ENCODE peak calls at places on chromosomes 7 and 10, in nine cellular contexts. One of them, this sample, is unnamed.

GRCh38 chr7:110119883-110120581 is 970.9 kb upstream of the LRRN3 start:
- DNase-seq in body of pancreas: no peak
- DNase-seq in spleen: no peak
- DNase-seq in endothelial cell of umbilical vein: no peak
- DNase-seq in Peyer's patch: no peak
- DNase-seq in sigmoid colon: no peak
- DNase-seq in breast epithelium: no peak
- DNase-seq in transverse colon: no peak
- DNase-seq in stomach: no peak
- DNase-seq in this sample: peak; percentile 5

GRCh38 chr10:118635674-118636402 is 40.4 kb upstream of the PRLHR start:
- DNase-seq in spleen: no peak
- DNase-seq in sigmoid colon: no peak
- DNase-seq in stomach: no peak
- DNase-seq in body of pancreas: no peak
- DNase-seq in transverse colon: no peak
- DNase-seq in endothelial cell of umbilical vein: no peak
- DNase-seq in breast epithelium: no peak
- DNase-seq in Peyer's patch: no peak
- DNase-seq in this sample: no peak

GRCh38 chr10:92240289-92241157 is 50.4 kb downstream of the CPEB3 start:
- DNase-seq in Peyer's patch: peak; percentile 87
- DNase-seq in breast epithelium: peak; percentile 56
- DNase-seq in stomach: peak; percentile 70
- DNase-seq in endothelial cell of umbilical vein: peak; percentile 81
- DNase-seq in body of pancreas: peak; percentile 72
- DNase-seq in transverse colon: peak; percentile 78
- DNase-seq in sigmoid colon: peak; percentile 81
- DNase-seq in spleen: peak; percentile 75
- DNase-seq in this sample: peak; percentile 72

GRCh38 chr10:10490187-10490980 is 527.3 kb upstream of the CELF2 start:
- DNase-seq in body of pancreas: no peak
- DNase-seq in endothelial cell of umbilical vein: no peak
- DNase-seq in transverse colon: no peak
- DNase-seq in Peyer's patch: no peak
- DNase-seq in sigmoid colon: no peak
- DNase-seq in breast epithelium: no peak
- DNase-seq in spleen: no peak
- DNase-seq in stomach: no peak
- DNase-seq in this sample: no peak

GRCh38 chr10:30491204-30491603 is 57.2 kb downstream of the MAP3K8 start:
- DNase-seq in spleen: no peak
- DNase-seq in body of pancreas: no peak
- DNase-seq in stomach: no peak
- DNase-seq in breast epithelium: no peak
- DNase-seq in Peyer's patch: no peak
- DNase-seq in sigmoid colon: no peak
- DNase-seq in transverse colon: no peak
- DNase-seq in endothelial cell of umbilical vein: no peak
- DNase-seq in this sample: peak; percentile 30

GRCh38 chr10:123634221-123634620 is 31.9 kb upstream of the GPR26 start:
- DNase-seq in body of pancreas: no peak
- DNase-seq in transverse colon: no peak
- DNase-seq in sigmoid colon: no peak
- DNase-seq in endothelial cell of umbilical vein: no peak
- DNase-seq in Peyer's patch: no peak
- DNase-seq in spleen: no peak
- DNase-seq in stomach: no peak
- DNase-seq in breast epithelium: no peak
- DNase-seq in this sample: no peak

GRCh38 chr10:49092477-49092876 is 22.8 kb downstream of the VSTM4 start:
- DNase-seq in Peyer's patch: no peak
- DNase-seq in sigmoid colon: no peak
- DNase-seq in transverse colon: no peak
- DNase-seq in breast epithelium: no peak
- DNase-seq in endothelial cell of umbilical vein: no peak
- DNase-seq in body of pancreas: no peak
- DNase-seq in stomach: no peak
- DNase-seq in spleen: peak; percentile 12
- DNase-seq in this sample: no peak

GRCh38 chr10:132331956-132332749 is at the start of gene LRRC27:
- DNase-seq in body of pancreas: peak; percentile 99
- DNase-seq in breast epithelium: peak; percentile 99
- DNase-seq in Peyer's patch: peak; percentile 99
- DNase-seq in stomach: peak; percentile 99
- DNase-seq in spleen: peak; percentile 100
- DNase-seq in sigmoid colon: peak; percentile 99
- DNase-seq in transverse colon: peak; percentile 99
- DNase-seq in endothelial cell of umbilical vein: peak; percentile 98
- DNase-seq in this sample: peak; percentile 93

GRCh38 chr7:435518-436366 is 83.9 kb downstream of the PDGFA start:
- DNase-seq in stomach: peak; percentile 91
- DNase-seq in endothelial cell of umbilical vein: peak; percentile 38
- DNase-seq in sigmoid colon: peak; percentile 81
- DNase-seq in spleen: no peak
- DNase-seq in Peyer's patch: peak; percentile 85
- DNase-seq in breast epithelium: no peak
- DNase-seq in transverse colon: peak; percentile 81
- DNase-seq in body of pancreas: no peak
- DNase-seq in this sample: no peak

GRCh38 chr10:44306147-44306710 is 78.7 kb downstream of the CXCL12 start:
- DNase-seq in sigmoid colon: no peak
- DNase-seq in stomach: no peak
- DNase-seq in body of pancreas: peak; percentile 31
- DNase-seq in breast epithelium: no peak
- DNase-seq in endothelial cell of umbilical vein: no peak
- DNase-seq in transverse colon: no peak
- DNase-seq in spleen: no peak
- DNase-seq in Peyer's patch: no peak
- DNase-seq in this sample: peak; percentile 44

GRCh38 chr7:24982917-24983316 is 2.9 kb upstream of the OSBPL3 start:
- DNase-seq in Peyer's patch: no peak
- DNase-seq in stomach: no peak
- DNase-seq in transverse colon: no peak
- DNase-seq in breast epithelium: no peak
- DNase-seq in sigmoid colon: no peak
- DNase-seq in spleen: no peak
- DNase-seq in body of pancreas: no peak
- DNase-seq in endothelial cell of umbilical vein: no peak
- DNase-seq in this sample: no peak

GRCh38 chr7:112462236-112462635 is 12.0 kb downstream of the IFRD1 start:
- DNase-seq in breast epithelium: no peak
- DNase-seq in Peyer's patch: peak; percentile 57
- DNase-seq in spleen: no peak
- DNase-seq in endothelial cell of umbilical vein: peak; percentile 74
- DNase-seq in sigmoid colon: no peak
- DNase-seq in body of pancreas: peak; percentile 78
- DNase-seq in transverse colon: peak; percentile 34
- DNase-seq in stomach: peak; percentile 40
- DNase-seq in this sample: no peak

GRCh38 chr7:141441837-141442627 is 109.2 kb upstream of the AGK start:
- DNase-seq in body of pancreas: no peak
- DNase-seq in transverse colon: no peak
- DNase-seq in Peyer's patch: no peak
- DNase-seq in endothelial cell of umbilical vein: no peak
- DNase-seq in breast epithelium: no peak
- DNase-seq in spleen: no peak
- DNase-seq in sigmoid colon: no peak
- DNase-seq in stomach: no peak
- DNase-seq in this sample: peak; percentile 30

GRCh38 chr7:141444956-141445355 is 106.3 kb upstream of the AGK start:
- DNase-seq in breast epithelium: no peak
- DNase-seq in Peyer's patch: no peak
- DNase-seq in sigmoid colon: no peak
- DNase-seq in stomach: no peak
- DNase-seq in spleen: no peak
- DNase-seq in endothelial cell of umbilical vein: no peak
- DNase-seq in body of pancreas: no peak
- DNase-seq in transverse colon: no peak
- DNase-seq in this sample: no peak

GRCh38 chr7:141442781-141443180 is 108.4 kb upstream of the AGK start:
- DNase-seq in endothelial cell of umbilical vein: no peak
- DNase-seq in body of pancreas: no peak
- DNase-seq in transverse colon: no peak
- DNase-seq in spleen: no peak
- DNase-seq in Peyer's patch: no peak
- DNase-seq in breast epithelium: no peak
- DNase-seq in sigmoid colon: no peak
- DNase-seq in stomach: no peak
- DNase-seq in this sample: no peak

GRCh38 chr7:141436676-141437075 is 114.5 kb upstream of the AGK start:
- DNase-seq in breast epithelium: no peak
- DNase-seq in stomach: no peak
- DNase-seq in Peyer's patch: no peak
- DNase-seq in endothelial cell of umbilical vein: no peak
- DNase-seq in transverse colon: no peak
- DNase-seq in spleen: no peak
- DNase-seq in body of pancreas: no peak
- DNase-seq in sigmoid colon: no peak
- DNase-seq in this sample: no peak

GRCh38 chr7:141439776-141440175 is 111.4 kb upstream of the AGK start:
- DNase-seq in stomach: no peak
- DNase-seq in sigmoid colon: no peak
- DNase-seq in transverse colon: no peak
- DNase-seq in spleen: no peak
- DNase-seq in Peyer's patch: no peak
- DNase-seq in breast epithelium: no peak
- DNase-seq in body of pancreas: no peak
- DNase-seq in endothelial cell of umbilical vein: no peak
- DNase-seq in this sample: no peak
- TF ChIP-seq POLR2A in stomach: no peak
- TF ChIP-seq POLR2A in sigmoid colon: no peak
- TF ChIP-seq POLR2A in transverse colon: no peak
- TF ChIP-seq POLR2A in spleen: no peak
- TF ChIP-seq POLR2A in Peyer's patch: no peak
- TF ChIP-seq POLR2A in breast epithelium: no peak
- TF ChIP-seq POLR2A in body of pancreas: no peak
- TF ChIP-seq POLR2A in endothelial cell of umbilical vein: no peak
- TF ChIP-seq POLR2A in this sample: no peak

DNA sequence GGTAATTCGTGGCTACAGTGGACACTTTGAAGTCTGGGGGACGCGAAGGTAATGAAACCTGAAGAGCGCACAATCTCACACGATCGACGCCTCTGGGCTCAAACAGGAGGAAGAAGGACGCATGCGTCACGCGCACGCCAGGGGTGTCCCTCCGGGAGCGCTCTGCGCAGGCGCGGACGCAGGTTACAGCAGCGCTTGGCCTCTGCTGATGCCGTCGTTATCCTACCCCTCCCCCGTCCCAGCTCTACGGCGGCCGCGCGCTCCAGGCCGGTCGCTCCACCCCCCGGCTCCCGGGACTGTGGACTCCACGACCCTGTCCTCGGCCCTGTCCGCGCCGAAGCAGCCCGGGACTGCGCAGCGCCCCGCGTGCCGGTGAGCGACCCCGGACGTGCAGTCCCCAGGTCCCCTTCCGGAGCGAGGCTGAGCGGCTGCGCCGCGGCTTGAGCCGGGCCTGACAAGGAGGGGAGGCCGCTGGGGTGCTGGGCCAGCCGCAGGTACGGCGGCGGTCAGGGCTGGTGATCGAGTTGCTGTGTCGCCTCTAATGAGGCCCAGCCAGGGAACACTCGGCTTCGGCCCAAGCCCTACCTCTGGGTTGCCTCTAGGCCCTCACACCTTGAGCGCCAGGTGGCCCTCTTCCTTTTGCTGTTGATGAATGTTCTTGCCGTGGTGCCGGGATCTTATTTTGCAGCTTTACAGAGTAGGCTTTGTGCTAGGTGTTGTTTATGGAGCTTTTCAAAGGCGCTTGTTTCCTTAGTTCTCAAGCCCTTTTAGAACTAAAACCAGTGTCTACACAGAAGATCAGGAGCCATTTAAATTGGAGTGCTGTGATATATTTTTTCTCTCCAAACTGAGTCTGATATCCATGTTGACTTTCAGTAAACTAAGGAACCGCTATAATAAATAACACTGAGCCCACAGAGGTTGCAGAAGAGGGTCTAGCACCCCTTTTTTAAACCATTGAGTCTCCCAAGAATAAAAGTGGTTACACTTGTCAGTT is at the start of gene TMEM106B:
- DNase-seq in stomach: peak; percentile 99
- DNase-seq in body of pancreas: peak; percentile 99
- DNase-seq in Peyer's patch: peak; percentile 99
- DNase-seq in transverse colon: peak; percentile 98
- DNase-seq in sigmoid colon: peak; percentile 98
- DNase-seq in spleen: peak; percentile 99
- DNase-seq in endothelial cell of umbilical vein: peak; percentile 97
- DNase-seq in breast epithelium: peak; percentile 94
- DNase-seq in this sample: peak; percentile 97
- TF ChIP-seq POLR2A in stomach: no peak
- TF ChIP-seq POLR2A in body of pancreas: peak; percentile 93
- TF ChIP-seq POLR2A in Peyer's patch: peak; percentile 76
- TF ChIP-seq POLR2A in transverse colon: peak; percentile 90
- TF ChIP-seq POLR2A in sigmoid colon: peak; percentile 73
- TF ChIP-seq POLR2A in spleen: peak; percentile 61
- TF ChIP-seq POLR2A in endothelial cell of umbilical vein: peak; percentile 88
- TF ChIP-seq POLR2A in breast epithelium: peak; percentile 51
- TF ChIP-seq POLR2A in this sample: peak; percentile 85

DNA sequence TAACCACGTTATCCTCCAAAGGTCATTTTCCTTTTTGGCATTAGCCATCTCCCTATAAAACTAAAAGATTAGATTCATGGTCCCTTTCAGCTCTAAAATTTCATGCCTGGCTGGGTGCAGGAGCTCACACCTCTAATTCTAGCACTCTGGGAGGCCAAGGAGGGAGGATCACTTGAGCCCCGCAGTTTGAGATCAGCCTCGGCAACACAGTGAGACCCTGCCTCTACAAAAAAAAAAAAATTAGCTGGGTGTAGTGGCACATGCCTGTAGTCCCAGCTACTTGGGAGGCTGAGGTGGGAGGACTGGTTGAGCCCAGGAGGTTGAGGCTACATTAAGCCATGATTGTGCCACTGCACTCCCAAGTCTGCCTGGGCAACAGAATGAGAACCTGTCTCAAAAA is 57.0 kb downstream of the MALSU1 start:
- DNase-seq in spleen: no peak
- DNase-seq in breast epithelium: no peak
- DNase-seq in endothelial cell of umbilical vein: no peak
- DNase-seq in Peyer's patch: no peak
- DNase-seq in body of pancreas: no peak
- DNase-seq in transverse colon: no peak
- DNase-seq in stomach: no peak
- DNase-seq in sigmoid colon: no peak
- DNase-seq in this sample: no peak
- TF ChIP-seq POLR2A in spleen: no peak
- TF ChIP-seq POLR2A in breast epithelium: no peak
- TF ChIP-seq POLR2A in endothelial cell of umbilical vein: no peak
- TF ChIP-seq POLR2A in Peyer's patch: no peak
- TF ChIP-seq POLR2A in body of pancreas: no peak
- TF ChIP-seq POLR2A in transverse colon: no peak
- TF ChIP-seq POLR2A in stomach: no peak
- TF ChIP-seq POLR2A in sigmoid colon: no peak
- TF ChIP-seq POLR2A in this sample: no peak

GRCh38 chr7:29190349-29191045 is 4.1 kb upstream of the CHN2 start:
- DNase-seq in Peyer's patch: no peak
- DNase-seq in endothelial cell of umbilical vein: no peak
- DNase-seq in breast epithelium: no peak
- DNase-seq in stomach: no peak
- DNase-seq in transverse colon: no peak
- DNase-seq in body of pancreas: peak; percentile 80
- DNase-seq in spleen: no peak
- DNase-seq in sigmoid colon: no peak
- DNase-seq in this sample: no peak
- TF ChIP-seq POLR2A in Peyer's patch: no peak
- TF ChIP-seq POLR2A in endothelial cell of umbilical vein: no peak
- TF ChIP-seq POLR2A in breast epithelium: no peak
- TF ChIP-seq POLR2A in stomach: no peak
- TF ChIP-seq POLR2A in transverse colon: no peak
- TF ChIP-seq POLR2A in body of pancreas: peak; percentile 82
- TF ChIP-seq POLR2A in spleen: no peak
- TF ChIP-seq POLR2A in sigmoid colon: no peak
- TF ChIP-seq POLR2A in this sample: no peak